ENCODE peak calls at places on chromosomes 7 and 10, in five cellular contexts. N is transverse colon, X is tibial nerve, P is stomach, M is HCT116. R is an unnamed sample.

GRCh38 chr10:44706745-44707144 is 204.4 kb upstream of the TMEM72 start:
- DNase-seq in M (peak), N (no peak), X (no peak), P (no peak), R (no peak)

GRCh38 chr7:151812967-151813366 is 63.9 kb downstream of the PRKAG2 start:
- DNase-seq in N (no peak), X (no peak), M (no peak), P (no peak), R (no peak)

GRCh38 chr10:130254168-130255061 is 118.2 kb downstream of the GLRX3 start:
- DNase-seq in P (no peak), X (no peak), N (no peak), M (no peak), R (no peak)

GRCh38 chr7:108592633-108593277 is 23.1 kb downstream of the DNAJB9 start:
- DNase-seq in X (no peak), N (no peak), P (no peak), M (no peak), R (no peak)

GRCh38 chr10:127234306-127234800 is 38.0 kb upstream of the INSYN2A start:
- DNase-seq in M (no peak), P (no peak), X (no peak), N (no peak), R (no peak)

GRCh38 chr7:132371948-132372347 is 204.3 kb downstream of the PLXNA4 start:
- DNase-seq in P (no peak), M (no peak), N (no peak), X (no peak), R (no peak)

GRCh38 chr7:107527196-107527595 is 36.5 kb downstream of the COG5 start:
- DNase-seq in N (no peak), X (no peak), M (no peak), P (no peak), R (no peak)

GRCh38 chr7:94580601-94581000 is 71.0 kb downstream of the CASD1 start:
- DNase-seq in X (no peak), P (no peak), N (no peak), M (no peak), R (no peak)

GRCh38 chr10:103969436-103969835 is 2.5 kb downstream of the SLK start:
- DNase-seq in N (no peak), M (no peak), X (no peak), P (no peak), R (no peak)

GRCh38 chr7:91683823-91684222 is 196.7 kb downstream of the MTERF1 start:
- DNase-seq in P (no peak), X (no peak), M (no peak), N (no peak), R (no peak)

GRCh38 chr7:41297167-41297566 is 405.7 kb downstream of the INHBA start:
- DNase-seq in M (no peak), N (no peak), P (no peak), X (no peak), R (no peak)

GRCh38 chr10:56537984-56538383 is 176.9 kb upstream of the ZWINT start:
- DNase-seq in X (no peak), P (no peak), M (no peak), N (no peak), R (no peak)

GRCh38 chr7:110090113-110090820 is 1000.7 kb upstream of the LRRN3 start:
- DNase-seq in P (no peak), N (no peak), M (peak), X (no peak), R (no peak)

GRCh38 chr10:63137306-63137705 is 4.2 kb downstream of the NRBF2 start:
- DNase-seq in M (no peak), X (no peak), P (no peak), N (no peak), R (no peak)

GRCh38 chr10:114526112-114526496 is 121.8 kb upstream of the AFAP1L2 start:
- DNase-seq in X (no peak), P (no peak), N (no peak), M (no peak), R (no peak)

GRCh38 chr7:48084727-48085432 is 4.2 kb upstream of the UPP1 start:
- DNase-seq in X (peak), M (peak), N (peak), P (peak), R (peak)

GRCh38 chr10:66844176-66844947 is 81.5 kb upstream of the LRRTM3 start:
- DNase-seq in M (no peak), N (no peak), P (no peak), X (no peak), R (no peak)

GRCh38 chr10:70324341-70324861 is 40.6 kb upstream of the NPFFR1 start:
- DNase-seq in X (peak), N (no peak), P (no peak), M (no peak), R (peak)

GRCh38 chr10:114697061-114697598 is 39.1 kb upstream of the ABLIM1 start:
- DNase-seq in P (no peak), N (no peak), X (no peak), M (no peak), R (no peak)

GRCh38 chr10:12727832-12728215 is 273.7 kb downstream of the CCDC3 start:
- DNase-seq in M (no peak), P (no peak), X (no peak), N (peak), R (peak)

GRCh38 chr10:107971973-107972372 is 807.5 kb upstream of the SORCS1 start:
- DNase-seq in X (no peak), N (no peak), M (no peak), P (no peak), R (no peak)

GRCh38 chr7:65983965-65984654 is 2.1 kb upstream of the GUSB start:
- DNase-seq in P (no peak), N (no peak), M (no peak), X (no peak), R (no peak)

GRCh38 chr10:17412323-17412722 is 42.1 kb downstream of the ST8SIA6 start:
- DNase-seq in M (no peak), X (no peak), P (no peak), N (no peak), R (no peak)

GRCh38 chr10:129417164-129417563 is 49.9 kb upstream of the MGMT start:
- DNase-seq in N (no peak), M (no peak), X (no peak), P (no peak), R (no peak)

GRCh38 chr7:84200859-84201258 is 6.3 kb upstream of the SEMA3A start:
- DNase-seq in P (no peak), N (no peak), X (no peak), M (no peak), R (no peak)

GRCh38 chr10:50561266-50561665 is 62.5 kb downstream of the SGMS1 start:
- DNase-seq in X (no peak), P (no peak), N (no peak), M (no peak), R (no peak)

GRCh38 chr10:69484736-69485135 is 33.5 kb downstream of the TSPAN15 start:
- DNase-seq in P (no peak), M (no peak), X (no peak), N (no peak), R (no peak)

GRCh38 chr10:3484306-3485187 is 300.5 kb downstream of the KLF6 start:
- DNase-seq in P (no peak), X (no peak), N (no peak), M (no peak), R (no peak)

GRCh38 chr7:151114151-151115090 is 28.1 kb downstream of the AGAP3 start:
- DNase-seq in N (peak), P (peak), M (no peak), X (no peak), R (no peak)

GRCh38 chr7:44891372-44891771 is 6.0 kb upstream of the PURB start:
- DNase-seq in P (no peak), X (no peak), N (no peak), M (no peak), R (no peak)

GRCh38 chr10:15149042-15149771 is 19.3 kb downstream of the NMT2 start:
- DNase-seq in N (no peak), M (no peak), P (no peak), X (no peak), R (no peak)

GRCh38 chr7:151607464-151607867 is 87.8 kb upstream of the RHEB start:
- DNase-seq in N (no peak), X (no peak), P (no peak), M (peak), R (no peak)

GRCh38 chr7:97859606-97860204 is 12.5 kb downstream of the ASNS start:
- DNase-seq in N (no peak), P (no peak), M (no peak), X (no peak), R (no peak)

GRCh38 chr10:55146032-55146431 is 345.0 kb upstream of the PCDH15 start:
- DNase-seq in N (no peak), M (no peak), X (no peak), P (no peak), R (no peak)

GRCh38 chr7:100685049-100685605 is 8.9 kb downstream of the GIGYF1 start:
- DNase-seq in P (no peak), X (no peak), N (no peak), M (no peak), R (no peak)

GRCh38 chr10:34235164-34235832 is 579.8 kb downstream of the PARD3 start:
- DNase-seq in M (no peak), N (no peak), X (no peak), P (no peak), R (no peak)

GRCh38 chr10:79079074-79079397 is 10.3 kb downstream of the ZMIZ1 start:
- DNase-seq in P (no peak), X (no peak), N (no peak), M (no peak), R (no peak)

GRCh38 chr10:79082035-79082373 is 13.2 kb downstream of the ZMIZ1 start:
- DNase-seq in P (no peak), N (no peak), X (no peak), M (no peak), R (no peak)

GRCh38 chr10:79079490-79080355 is 11.0 kb downstream of the ZMIZ1 start:
- DNase-seq in P (no peak), M (no peak), N (peak), X (no peak), R (peak)

GRCh38 chr10:79082631-79083581 is 14.1 kb downstream of the ZMIZ1 start:
- DNase-seq in X (no peak), N (no peak), P (no peak), M (no peak), R (no peak)

DNA sequence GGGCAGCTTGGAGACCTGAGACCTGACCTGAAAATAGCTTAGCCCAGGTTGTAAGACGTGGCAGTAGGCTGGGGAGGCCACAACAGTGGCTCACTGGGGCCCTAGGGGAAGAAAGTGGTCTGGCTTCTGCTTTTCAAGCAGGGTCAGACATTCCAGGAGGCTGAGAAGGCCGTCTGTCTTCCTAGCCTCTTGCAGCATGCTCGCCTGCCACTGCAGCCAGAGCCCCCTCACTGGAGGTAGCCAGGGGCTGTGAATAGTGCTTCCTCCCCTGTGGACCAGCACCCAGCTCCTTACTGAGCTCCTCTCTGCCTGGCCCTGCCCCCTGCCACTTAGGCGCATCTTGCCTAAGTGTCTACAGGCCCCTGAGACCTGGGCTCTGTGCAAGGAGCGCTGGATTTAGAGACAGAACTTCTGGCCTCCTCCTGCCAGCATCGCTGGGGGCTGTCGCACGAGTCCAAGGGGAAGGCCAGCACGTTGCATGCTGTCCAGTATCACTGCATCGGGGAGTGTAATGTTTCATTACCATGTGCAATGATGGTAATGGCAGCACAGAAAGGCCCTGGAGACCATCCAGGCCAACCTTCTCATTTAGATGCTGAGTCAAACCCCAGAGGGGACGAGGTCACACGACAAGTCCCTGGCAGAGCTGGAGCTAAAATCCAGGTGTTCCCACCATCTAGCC is 12.7 kb downstream of the ZMIZ1 start:
- DNase-seq in X (no peak), N (no peak), M (no peak), P (no peak), R (no peak)
- TF ChIP-seq POLR2A in X (no peak), N (no peak), M (no peak), P (no peak), R (no peak)

GRCh38 chr7:4233146-4233545 is 448.9 kb upstream of the FOXK1 start:
- DNase-seq in X (no peak), P (no peak), M (no peak), N (no peak), R (peak)

GRCh38 chr7:4233621-4234497 is 448.2 kb upstream of the FOXK1 start:
- DNase-seq in X (no peak), N (no peak), P (no peak), M (no peak), R (peak)

GRCh38 chr7:4227105-4228010 is 454.7 kb upstream of the FOXK1 start:
- DNase-seq in M (no peak), P (no peak), X (no peak), N (no peak), R (no peak)

GRCh38 chr7:4226166-4226857 is 455.8 kb upstream of the FOXK1 start:
- DNase-seq in N (no peak), M (peak), P (no peak), X (no peak), R (no peak)

DNA sequence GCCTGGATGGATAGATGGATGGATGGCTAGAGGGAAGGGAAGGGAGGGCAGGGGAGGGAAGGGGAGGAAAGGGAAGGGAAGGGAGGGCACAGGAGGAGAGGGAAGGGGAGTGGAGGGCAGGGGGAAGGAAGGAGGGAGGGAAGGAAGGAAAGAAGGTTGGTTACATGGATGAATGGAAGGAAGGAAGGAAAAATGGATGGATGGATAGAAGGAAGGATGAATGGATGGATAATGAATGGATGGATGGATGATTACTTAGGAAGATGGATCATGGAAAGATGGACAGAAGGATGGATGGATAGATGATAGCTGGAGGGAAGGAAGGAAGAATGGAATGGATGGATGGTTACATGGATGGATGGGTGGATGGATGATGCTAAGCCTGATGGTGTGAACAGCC is 451.7 kb upstream of the FOXK1 start:
- DNase-seq in N (no peak), M (no peak), P (no peak), X (no peak), R (no peak)
- TF ChIP-seq POLR2A in N (no peak), M (no peak), P (no peak), X (no peak), R (no peak)

GRCh38 chr7:155258233-155258575 is 39.5 kb upstream of the INSIG1 start:
- DNase-seq in X (no peak), P (no peak), M (no peak), N (no peak), R (no peak)
- TF ChIP-seq POLR2A in X (no peak), P (no peak), M (no peak), N (no peak), R (no peak)

GRCh38 chr7:28318126-28318762 is 94.1 kb upstream of the CREB5 start:
- DNase-seq in M (no peak), N (no peak), X (no peak), P (no peak), R (no peak)
- TF ChIP-seq POLR2A in M (no peak), N (no peak), X (no peak), P (no peak), R (no peak)

GRCh38 chr10:6142644-6143043 is 53.8 kb downstream of the RBM17 start:
- DNase-seq in N (no peak), M (no peak), X (no peak), P (no peak), R (no peak)
- TF ChIP-seq POLR2A in N (no peak), M (no peak), X (no peak), P (no peak), R (no peak)

GRCh38 chr10:8897769-8898168 is 843.3 kb downstream of the GATA3 start:
- DNase-seq in X (no peak), N (no peak), M (no peak), P (no peak), R (no peak)
- TF ChIP-seq POLR2A in X (no peak), N (no peak), M (no peak), P (no peak), R (no peak)

DNA sequence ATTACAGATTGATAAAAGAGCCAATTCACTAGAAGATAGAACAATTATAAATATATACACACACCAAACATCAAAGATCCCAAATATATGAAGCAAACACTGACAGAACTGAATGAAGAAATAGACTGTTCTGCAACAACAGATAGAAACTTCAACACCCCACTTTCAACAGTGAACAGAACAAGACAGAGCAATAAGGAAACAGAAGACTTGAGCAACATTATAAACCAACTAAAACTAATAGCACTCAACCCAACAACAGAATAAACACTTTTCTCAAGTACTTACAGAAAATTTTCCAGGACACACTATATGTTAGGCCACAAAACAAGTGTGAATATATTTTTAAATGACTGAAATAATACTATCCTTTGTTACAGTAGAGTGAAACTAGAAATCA is 10.9 kb downstream of the CDCA7L start:
- DNase-seq in P (no peak), X (no peak), N (no peak), M (no peak), R (no peak)
- TF ChIP-seq POLR2A in P (no peak), X (no peak), N (no peak), M (no peak), R (no peak)

GRCh38 chr10:100357073-100357858 is 10.2 kb downstream of the SCD start:
- DNase-seq in P (no peak), M (no peak), N (no peak), X (no peak), R (no peak)
- TF ChIP-seq POLR2A in P (no peak), M (no peak), N (no peak), X (no peak), R (no peak)

GRCh38 chr7:102453319-102453718 is 11.3 kb downstream of the ALKBH4 start:
- DNase-seq in P (no peak), N (no peak), M (no peak), X (no peak), R (no peak)

GRCh38 chr7:102454423-102454822 is 10.2 kb downstream of the ALKBH4 start:
- DNase-seq in X (no peak), M (no peak), N (no peak), P (no peak), R (no peak)

GRCh38 chr7:102457352-102457924 is 7.2 kb downstream of the ALKBH4 start:
- DNase-seq in X (no peak), M (no peak), N (no peak), P (no peak), R (no peak)

GRCh38 chr7:102456327-102456726 is 8.3 kb downstream of the ALKBH4 start:
- DNase-seq in N (no peak), P (no peak), M (peak), X (no peak), R (no peak)

DNA sequence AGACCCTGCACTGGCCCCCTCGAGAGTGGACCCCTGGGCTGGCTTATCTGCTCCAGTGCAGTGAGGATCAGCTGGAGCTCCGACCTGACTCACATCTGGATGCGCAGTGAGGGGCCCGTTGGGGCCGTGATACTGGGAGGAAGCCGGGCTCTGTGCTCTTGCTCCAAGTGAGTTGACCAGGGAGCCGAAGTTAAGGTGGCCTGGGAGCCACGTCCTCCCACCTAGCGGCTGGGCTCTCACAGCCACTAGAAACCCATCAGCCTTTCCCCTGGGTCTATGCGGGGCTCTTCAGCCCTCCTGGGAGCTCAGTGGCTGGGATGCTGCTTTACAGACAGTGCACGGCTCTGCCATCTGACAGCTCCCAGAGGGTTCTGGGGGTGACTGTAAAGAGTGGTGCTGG is 9.1 kb downstream of the ALKBH4 start:
- DNase-seq in N (no peak), M (no peak), P (no peak), X (no peak), R (no peak)
- TF ChIP-seq POLR2A in N (no peak), M (no peak), P (no peak), X (no peak), R (no peak)

R was measured in sigmoid colon.